ENCODE peak calls at places on chromosome 2, in ten cellular contexts. D is A549, L is stomach, A is neuronal stem cell, G is psoas muscle, O is right cardiac atrium, N is body of pancreas, P is colonic mucosa, V is heart left ventricle, J is fibroblast of lung. F is an unnamed sample. For H3K4me1, the result is how much of the 10 kb centered on the place peaks cover.

GRCh38 chr2:237229905-237230304 is 144.2 kb downstream of the COPS8 start:
- DNase-seq in V (no peak), J (no peak), P (no peak), D (no peak), O (no peak), L (no peak), N (no peak), G (no peak), A (no peak), F (no peak)

GRCh38 chr2:16136461-16137035 is 196.2 kb downstream of the MYCN start:
- DNase-seq in P (no peak), V (no peak), D (no peak), O (no peak), A (no peak), G (no peak), L (no peak), N (no peak), J (no peak), F (no peak)

GRCh38 chr2:43467889-43468288 is 127.9 kb downstream of the THADA start:
- DNase-seq in D (no peak), V (no peak), L (no peak), J (peak), O (no peak), A (no peak), P (no peak), G (no peak), N (no peak), F (no peak)

GRCh38 chr2:236661064-236661761 is 91.6 kb downstream of the ACKR3 start:
- DNase-seq in N (no peak), G (peak), J (no peak), L (no peak), V (no peak), O (no peak), P (no peak), D (peak), A (peak), F (no peak)

GRCh38 chr2:226306969-226307368 is 492.7 kb downstream of the IRS1 start:
- DNase-seq in D (no peak), J (no peak), O (no peak), G (no peak), L (no peak), N (no peak), A (no peak), V (no peak), P (no peak), F (no peak)

GRCh38 chr2:45874324-45874723 is 222.8 kb downstream of the PRKCE start:
- DNase-seq in V (peak), J (no peak), N (peak), L (peak), G (peak), A (no peak), O (peak), D (no peak), P (peak), F (no peak)

GRCh38 chr2:25701801-25702200 is 28.4 kb upstream of the DTNB start:
- DNase-seq in O (no peak), P (no peak), G (no peak), L (no peak), N (no peak), J (no peak), A (no peak), D (no peak), V (no peak), F (no peak)

GRCh38 chr2:234974501-234975385 is 22.9 kb downstream of the SH3BP4 start:
- DNase-seq in J (peak), L (peak), D (no peak), P (no peak), N (peak), A (no peak), V (no peak), O (no peak), G (peak), F (no peak)

GRCh38 chr2:101114815-101115214 is 36.4 kb downstream of the TBC1D8 start:
- DNase-seq in V (no peak), A (no peak), D (no peak), L (no peak), N (peak), O (no peak), P (peak), J (no peak), G (peak), F (no peak)

GRCh38 chr2:197159681-197160211 is 150.8 kb downstream of the ANKRD44 start:
- DNase-seq in P (no peak), L (no peak), V (no peak), A (no peak), O (no peak), N (no peak), J (peak), D (peak), G (no peak), F (peak)

GRCh38 chr2:68789603-68790002 is 55.0 kb downstream of the ARHGAP25 start:
- DNase-seq in G (no peak), L (no peak), N (no peak), J (no peak), D (no peak), A (no peak), O (no peak), P (no peak), V (no peak), F (no peak)

GRCh38 chr2:3254438-3254941 is 123.1 kb downstream of the EIPR1 start:
- DNase-seq in O (no peak), L (no peak), P (no peak), V (no peak), G (no peak), J (no peak), N (no peak), A (no peak), D (no peak), F (no peak)

GRCh38 chr2:207484444-207485391 is 45.0 kb upstream of the CREB1 start:
- DNase-seq in L (no peak), A (no peak), P (no peak), V (no peak), J (no peak), G (no peak), N (no peak), O (no peak), D (no peak), F (no peak)

GRCh38 chr2:178258916-178259315 is 64.6 kb downstream of the OSBPL6 start:
- DNase-seq in O (no peak), J (no peak), N (no peak), G (no peak), A (no peak), V (no peak), P (no peak), D (no peak), L (no peak), F (no peak)

GRCh38 chr2:63614983-63615945 is 26.5 kb downstream of the MDH1 start:
- DNase-seq in O (no peak), D (peak), A (no peak), J (no peak), N (no peak), G (no peak), P (no peak), L (no peak), V (no peak), F (no peak)

GRCh38 chr2:16187517-16187887 is 247.2 kb downstream of the MYCN start:
- DNase-seq in G (no peak), L (peak), N (no peak), V (no peak), P (no peak), D (no peak), O (no peak), A (no peak), J (no peak), F (no peak)

GRCh38 chr2:101474752-101475384 is at the start of gene RFX8:
- DNase-seq in A (no peak), G (no peak), D (no peak), P (no peak), N (no peak), J (peak), V (no peak), L (no peak), O (peak), F (no peak)

GRCh38 chr2:236350426-236350825 is 86.2 kb upstream of the ASB18 start:
- DNase-seq in L (no peak), G (no peak), O (no peak), V (no peak), A (no peak), J (no peak), N (no peak), D (no peak), P (no peak), F (no peak)

GRCh38 chr2:3211256-3211970 is 166.2 kb downstream of the EIPR1 start:
- DNase-seq in P (no peak), A (no peak), V (no peak), J (no peak), G (no peak), O (no peak), D (no peak), N (no peak), L (no peak), F (no peak)

GRCh38 chr2:240597054-240597418 is 10.5 kb downstream of the CAPN10 start:
- DNase-seq in J (no peak), P (no peak), G (peak), L (no peak), D (no peak), N (no peak), A (no peak), O (no peak), V (peak), F (no peak)

GRCh38 chr2:207819839-207820784 is 50.4 kb upstream of the FZD5 start:
- DNase-seq in P (peak), O (no peak), G (no peak), D (peak), N (peak), J (no peak), A (no peak), V (no peak), L (peak), F (no peak)

GRCh38 chr2:216571909-216572513 is 61.2 kb upstream of the IGFBP2 start:
- DNase-seq in V (no peak), J (no peak), N (no peak), O (no peak), G (no peak), P (no peak), D (no peak), L (no peak), A (no peak), F (no peak)

GRCh38 chr2:192195548-192196418 is 1.1 kb upstream of the TMEFF2 start:
- DNase-seq in N (peak), L (peak), D (peak), O (peak), A (peak), J (peak), G (peak), V (peak), P (no peak), F (no peak)

GRCh38 chr2:67463810-67464209 is 66.7 kb downstream of the ETAA1 start:
- DNase-seq in A (no peak), N (no peak), O (no peak), D (peak), G (no peak), L (no peak), P (no peak), V (no peak), J (peak), F (no peak)

GRCh38 chr2:176099737-176100546 is at the start of gene HOXD12:
- DNase-seq in V (no peak), A (no peak), O (no peak), J (no peak), D (no peak), P (peak), G (no peak), L (peak), N (no peak), F (no peak)

GRCh38 chr2:13230221-13230620 is 513.5 kb downstream of the TRIB2 start:
- DNase-seq in V (no peak), J (peak), G (no peak), L (no peak), O (no peak), N (no peak), A (no peak), P (no peak), D (no peak), F (no peak)

GRCh38 chr2:9649261-9649660 is 18.5 kb upstream of the YWHAQ start:
- DNase-seq in J (no peak), G (no peak), D (no peak), A (no peak), P (no peak), V (no peak), N (no peak), L (no peak), O (no peak), F (no peak)

DNA sequence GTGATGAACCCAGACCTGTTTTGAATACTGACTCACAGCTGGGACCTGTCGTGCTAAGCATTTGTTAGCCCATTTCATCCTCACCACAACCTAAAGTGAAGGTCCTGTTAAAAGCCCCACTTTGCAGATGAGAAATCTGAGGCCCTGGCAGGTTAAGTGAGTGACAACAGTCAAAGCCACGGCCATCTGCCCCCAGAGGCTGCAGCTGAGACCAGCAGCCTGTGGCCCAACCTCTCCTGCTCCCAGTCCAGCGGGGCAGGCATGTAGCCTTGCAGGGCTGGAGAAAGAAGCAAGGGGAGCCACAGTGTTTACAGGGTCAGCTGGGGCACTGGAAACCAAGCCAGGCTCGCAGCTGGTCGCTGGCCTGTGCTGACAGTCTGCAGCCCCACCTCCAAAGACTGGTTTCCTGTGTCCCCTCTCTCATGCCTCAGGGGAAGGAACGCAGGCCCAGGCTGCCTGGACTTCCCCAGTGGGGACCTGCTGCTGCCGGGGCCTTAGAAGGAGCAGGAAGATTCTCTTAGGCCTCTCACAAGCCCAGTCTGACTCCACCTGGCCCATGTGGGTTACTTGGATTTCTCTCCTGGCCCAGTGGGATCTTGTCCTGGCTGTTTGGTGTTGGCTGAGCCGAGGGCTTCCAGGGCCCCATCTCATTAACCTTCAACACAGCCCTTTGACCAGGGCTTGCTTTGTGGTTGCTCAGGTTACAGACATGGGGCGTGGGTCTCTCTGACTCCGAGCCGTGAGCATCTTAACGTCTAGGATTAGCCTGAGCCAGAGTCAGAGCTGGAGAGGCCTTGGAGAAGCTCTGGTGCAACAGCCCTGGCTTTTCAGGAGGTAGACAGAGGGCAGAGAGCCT is 1.7 kb downstream of the INPP5D start:
- DNase-seq in V (peak), J (peak), O (peak), N (peak), D (no peak), P (no peak), A (no peak), L (peak), G (peak), F (no peak)
- H3K4me3 ChIP-seq in V (peak), J (no peak), O (peak), N (no peak), D (no peak), P (peak), A (no peak), L (peak), G (peak), F (no peak)

GRCh38 chr2:223044916-223045700 is 6.9 kb upstream of the KCNE4 start:
- DNase-seq in N (no peak), D (no peak), J (no peak), G (no peak), O (no peak), L (no peak), A (no peak), V (no peak), P (no peak), F (no peak)

GRCh38 chr2:223042284-223042683 is 9.7 kb upstream of the KCNE4 start:
- DNase-seq in O (no peak), J (no peak), D (no peak), N (no peak), G (no peak), P (no peak), A (no peak), L (no peak), V (no peak), F (no peak)

GRCh38 chr2:223043164-223043941 is 8.6 kb upstream of the KCNE4 start:
- DNase-seq in D (no peak), A (no peak), N (no peak), P (no peak), J (no peak), L (no peak), G (no peak), O (no peak), V (no peak), F (no peak)

GRCh38 chr2:223042704-223043118 is 9.3 kb upstream of the KCNE4 start:
- DNase-seq in N (no peak), O (no peak), V (no peak), P (no peak), D (peak), G (no peak), J (peak), L (no peak), A (no peak), F (no peak)

GRCh38 chr2:223044092-223044836 is 7.7 kb upstream of the KCNE4 start:
- DNase-seq in D (no peak), L (no peak), O (no peak), A (no peak), N (no peak), P (no peak), J (no peak), V (no peak), G (no peak), F (no peak)
- H3K4me1 ChIP-seq in D (half or more), L (half or more), O (under half), A (under half), N (under half), P (under half), J (under half), V (under half), G (under half), F (under half)

GRCh38 chr2:219475278-219475677 is 23.4 kb upstream of the GMPPA start:
- DNase-seq in V (no peak), A (no peak), J (no peak), P (no peak), N (no peak), L (no peak), G (peak), O (peak), D (no peak), F (no peak)

GRCh38 chr2:219475697-219476604 is 22.7 kb upstream of the GMPPA start:
- DNase-seq in A (peak), L (peak), V (no peak), N (peak), G (peak), O (peak), P (peak), D (peak), J (peak), F (no peak)

GRCh38 chr2:219473511-219473910 is 25.2 kb upstream of the GMPPA start:
- DNase-seq in V (no peak), J (no peak), G (no peak), O (no peak), D (no peak), L (no peak), N (no peak), A (no peak), P (no peak), F (no peak)

GRCh38 chr2:219472629-219473187 is 26.0 kb upstream of the GMPPA start:
- DNase-seq in G (no peak), A (no peak), V (peak), L (no peak), P (no peak), D (no peak), O (no peak), J (no peak), N (no peak), F (no peak)

GRCh38 chr2:219474285-219475060 is 24.2 kb upstream of the GMPPA start:
- DNase-seq in J (no peak), V (no peak), G (no peak), O (no peak), D (no peak), P (no peak), A (no peak), L (no peak), N (no peak), F (no peak)
- H3K4me3 ChIP-seq in J (no peak), V (no peak), G (no peak), O (no peak), D (no peak), P (no peak), A (no peak), L (no peak), N (no peak), F (no peak)

DNA sequence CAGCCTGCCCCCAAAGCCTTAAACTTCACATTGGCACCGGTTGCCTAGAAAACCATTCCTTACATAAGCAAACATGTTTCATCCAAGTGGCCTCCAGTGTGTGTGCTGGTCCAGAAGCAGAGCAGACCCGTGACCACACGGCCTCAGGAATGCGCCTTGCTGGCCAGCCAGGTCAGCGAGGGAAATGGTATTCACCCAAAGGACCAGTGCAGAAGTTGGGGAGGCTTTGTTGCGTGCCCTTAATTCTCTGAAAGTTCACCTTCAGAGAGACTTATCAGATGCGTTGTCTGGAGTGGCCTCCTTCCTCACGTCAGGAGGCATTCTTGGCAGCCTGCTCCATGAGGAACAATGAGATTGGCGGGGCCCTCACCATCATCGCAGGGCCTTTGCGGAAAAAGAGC is 25.9 kb downstream of the NRP2 start:
- DNase-seq in A (no peak), O (no peak), D (no peak), V (no peak), J (peak), N (no peak), P (no peak), L (no peak), G (no peak), F (no peak)
- H3K4me1 ChIP-seq in A (under half), O (under half), D (half or more), V (under half), J (under half), N (under half), P (under half), L (half or more), G (under half), F (under half)

GRCh38 chr2:146821836-146822316 is 1023.0 kb upstream of the ACVR2A start:
- DNase-seq in N (no peak), D (no peak), V (no peak), P (no peak), J (peak), G (no peak), L (no peak), A (no peak), O (no peak), F (no peak)
- H3K4me3 ChIP-seq in N (no peak), D (no peak), V (no peak), P (no peak), J (no peak), G (no peak), L (no peak), A (no peak), O (no peak), F (no peak)

F was measured in Panc1.